ENCODE peak calls at places on chromosomes 13 and 19, in five cellular contexts. One of them, this sample, is unnamed.

GRCh38 chr13:43303040-43303729 is 279.8 kb downstream of the DNAJC15 start:
- DNase-seq in HepG2: peak
- DNase-seq in SK-N-SH: peak
- DNase-seq in ovary: peak
- DNase-seq in K562: no peak
- DNase-seq in this sample: peak

GRCh38 chr13:24618219-24618955 is 61.8 kb upstream of the ATP12A start:
- DNase-seq in HepG2: no peak
- DNase-seq in SK-N-SH: no peak
- DNase-seq in ovary: no peak
- DNase-seq in K562: no peak
- DNase-seq in this sample: peak

GRCh38 chr13:111620586-111620985 is 300.1 kb downstream of the TEX29 start:
- DNase-seq in HepG2: no peak
- DNase-seq in SK-N-SH: no peak
- DNase-seq in ovary: no peak
- DNase-seq in K562: no peak
- DNase-seq in this sample: no peak

GRCh38 chr13:56356690-56357089 is 784.0 kb upstream of the PRR20A start:
- DNase-seq in HepG2: no peak
- DNase-seq in SK-N-SH: no peak
- DNase-seq in ovary: no peak
- DNase-seq in K562: no peak
- DNase-seq in this sample: no peak

GRCh38 chr19:30344446-30345425 is 27.4 kb upstream of the ZNF536 start:
- DNase-seq in HepG2: no peak
- DNase-seq in SK-N-SH: no peak
- DNase-seq in ovary: no peak
- DNase-seq in K562: no peak
- DNase-seq in this sample: no peak

GRCh38 chr13:113636266-113636963 is 21.6 kb downstream of the ATP4B start:
- DNase-seq in HepG2: no peak
- DNase-seq in SK-N-SH: no peak
- DNase-seq in ovary: peak
- DNase-seq in K562: no peak
- DNase-seq in this sample: no peak

GRCh38 chr13:112879283-112879833 is 89.7 kb upstream of the MCF2L start:
- DNase-seq in HepG2: no peak
- DNase-seq in SK-N-SH: no peak
- DNase-seq in ovary: no peak
- DNase-seq in K562: no peak
- DNase-seq in this sample: no peak

GRCh38 chr13:110759710-110760109 is 46.2 kb downstream of the ING1 start:
- DNase-seq in HepG2: no peak
- DNase-seq in SK-N-SH: no peak
- DNase-seq in ovary: no peak
- DNase-seq in K562: no peak
- DNase-seq in this sample: no peak

GRCh38 chr19:43797118-43797517 is 5.1 kb downstream of the LYPD5 start:
- DNase-seq in HepG2: no peak
- DNase-seq in SK-N-SH: no peak
- DNase-seq in ovary: no peak
- DNase-seq in K562: no peak
- DNase-seq in this sample: no peak

GRCh38 chr19:29812881-29813275 is 1.1 kb downstream of the CCNE1 start:
- DNase-seq in HepG2: no peak
- DNase-seq in SK-N-SH: no peak
- DNase-seq in ovary: no peak
- DNase-seq in K562: no peak
- DNase-seq in this sample: no peak

GRCh38 chr19:32691952-32692726 is 518 bp downstream of the NUDT19 start:
- DNase-seq in HepG2: no peak
- DNase-seq in SK-N-SH: peak
- DNase-seq in ovary: peak
- DNase-seq in K562: peak
- DNase-seq in this sample: peak

GRCh38 chr19:4182082-4182926 is at the start of the genes ANKRD24 and SIRT6:
- DNase-seq in HepG2: peak
- DNase-seq in SK-N-SH: peak
- DNase-seq in ovary: peak
- DNase-seq in K562: peak
- DNase-seq in this sample: peak

GRCh38 chr19:43957891-43958290 is 6.9 kb downstream of the ZNF221 start:
- DNase-seq in HepG2: peak
- DNase-seq in SK-N-SH: no peak
- DNase-seq in ovary: no peak
- DNase-seq in K562: no peak
- DNase-seq in this sample: no peak

GRCh38 chr13:40878823-40879222 is 89.4 kb downstream of the SLC25A15 start:
- DNase-seq in HepG2: no peak
- DNase-seq in SK-N-SH: no peak
- DNase-seq in ovary: no peak
- DNase-seq in K562: no peak
- DNase-seq in this sample: no peak

GRCh38 chr19:15251010-15251748 is 18.9 kb upstream of the EPHX3 start:
- DNase-seq in HepG2: no peak
- DNase-seq in SK-N-SH: no peak
- DNase-seq in ovary: no peak
- DNase-seq in K562: no peak
- DNase-seq in this sample: no peak

GRCh38 chr13:110910013-110910890 is 4.6 kb downstream of the ANKRD10 start:
- DNase-seq in HepG2: no peak
- DNase-seq in SK-N-SH: no peak
- DNase-seq in ovary: no peak
- DNase-seq in K562: no peak
- DNase-seq in this sample: no peak

GRCh38 chr19:2805261-2805900 is 14.3 kb upstream of the ZNF554 start:
- DNase-seq in HepG2: no peak
- DNase-seq in SK-N-SH: no peak
- DNase-seq in ovary: no peak
- DNase-seq in K562: no peak
- DNase-seq in this sample: no peak

GRCh38 chr19:15173746-15174404 is 26.9 kb downstream of the NOTCH3 start:
- DNase-seq in HepG2: peak
- DNase-seq in SK-N-SH: no peak
- DNase-seq in ovary: no peak
- DNase-seq in K562: no peak
- DNase-seq in this sample: no peak

GRCh38 chr19:32047788-32048187 is 297.6 kb upstream of the ZNF507 start:
- DNase-seq in HepG2: no peak
- DNase-seq in SK-N-SH: no peak
- DNase-seq in ovary: no peak
- DNase-seq in K562: no peak
- DNase-seq in this sample: no peak

GRCh38 chr19:54136864-54137113 is 773 bp upstream of the CNOT3 start:
- DNase-seq in HepG2: no peak
- DNase-seq in SK-N-SH: no peak
- DNase-seq in ovary: no peak
- DNase-seq in K562: no peak
- DNase-seq in this sample: no peak

GRCh38 chr19:54136086-54136863 is 1.3 kb upstream of the CNOT3 start:
- DNase-seq in HepG2: no peak
- DNase-seq in SK-N-SH: peak
- DNase-seq in ovary: no peak
- DNase-seq in K562: peak
- DNase-seq in this sample: no peak

GRCh38 chr19:54138777-54139256 is 1.3 kb downstream of the CNOT3 start:
- DNase-seq in HepG2: no peak
- DNase-seq in SK-N-SH: no peak
- DNase-seq in ovary: no peak
- DNase-seq in K562: no peak
- DNase-seq in this sample: no peak

GRCh38 chr19:54137913-54138776 is 583 bp downstream of the CNOT3 start:
- DNase-seq in HepG2: no peak
- DNase-seq in SK-N-SH: peak
- DNase-seq in ovary: peak
- DNase-seq in K562: peak
- DNase-seq in this sample: no peak

DNA sequence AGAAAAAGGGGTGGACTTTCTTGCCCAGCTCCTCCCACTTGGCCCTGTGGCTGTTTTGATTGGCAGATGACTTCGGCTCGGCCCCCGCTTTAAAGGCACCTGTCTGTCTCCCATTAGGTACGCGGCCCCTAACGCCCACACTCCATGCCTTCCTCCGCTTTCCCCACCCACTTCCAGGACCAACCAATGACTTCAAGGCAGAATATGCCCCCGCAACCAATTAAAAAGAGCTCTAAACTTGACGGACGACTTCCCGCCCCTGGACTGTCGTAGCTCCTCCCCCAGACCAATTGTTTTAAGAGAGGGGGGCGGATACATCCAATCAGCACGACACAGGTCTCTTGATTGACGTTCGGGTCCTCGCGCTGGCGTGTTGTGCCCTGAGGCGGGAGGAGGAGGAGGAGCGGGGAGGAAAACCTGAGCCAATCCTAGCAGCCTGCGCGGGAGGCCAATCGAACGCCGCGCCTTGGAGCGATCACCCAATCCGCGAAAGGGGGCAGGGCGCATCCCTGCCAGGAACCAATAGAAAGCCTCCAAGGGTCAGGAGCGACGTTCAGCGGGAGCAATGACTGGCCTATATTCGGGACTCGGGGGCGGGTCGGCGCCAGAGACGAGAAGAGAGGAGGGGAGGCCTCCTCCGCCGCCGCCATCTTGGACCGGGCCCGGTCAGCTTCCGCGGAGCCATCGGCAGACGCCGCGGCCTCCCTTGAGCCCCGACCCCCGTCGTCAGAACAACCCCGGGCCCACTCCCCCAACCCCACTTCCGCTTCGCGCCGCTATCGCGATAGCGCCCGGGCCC is at the start of gene CNOT3:
- DNase-seq in HepG2: peak
- DNase-seq in SK-N-SH: peak
- DNase-seq in ovary: peak
- DNase-seq in K562: peak
- DNase-seq in this sample: peak
- TF ChIP-seq EP300 in HepG2: no peak
- TF ChIP-seq EP300 in SK-N-SH: peak
- TF ChIP-seq EP300 in ovary: peak
- TF ChIP-seq EP300 in K562: no peak
- TF ChIP-seq EP300 in this sample: no peak

GRCh38 chr13:100674848-100675659 is 459 bp upstream of the TMTC4 start:
- DNase-seq in HepG2: peak
- DNase-seq in SK-N-SH: peak
- DNase-seq in ovary: peak
- DNase-seq in K562: peak
- DNase-seq in this sample: peak

GRCh38 chr13:100673376-100673830 is 1.2 kb downstream of the TMTC4 start:
- DNase-seq in HepG2: no peak
- DNase-seq in SK-N-SH: peak
- DNase-seq in ovary: peak
- DNase-seq in K562: no peak
- DNase-seq in this sample: no peak

GRCh38 chr13:100675660-100676129 is 1.1 kb upstream of the TMTC4 start:
- DNase-seq in HepG2: no peak
- DNase-seq in SK-N-SH: no peak
- DNase-seq in ovary: no peak
- DNase-seq in K562: no peak
- DNase-seq in this sample: no peak

GRCh38 chr13:100674363-100674847 is at the start of gene TMTC4:
- DNase-seq in HepG2: peak
- DNase-seq in SK-N-SH: peak
- DNase-seq in ovary: no peak
- DNase-seq in K562: peak
- DNase-seq in this sample: no peak

DNA sequence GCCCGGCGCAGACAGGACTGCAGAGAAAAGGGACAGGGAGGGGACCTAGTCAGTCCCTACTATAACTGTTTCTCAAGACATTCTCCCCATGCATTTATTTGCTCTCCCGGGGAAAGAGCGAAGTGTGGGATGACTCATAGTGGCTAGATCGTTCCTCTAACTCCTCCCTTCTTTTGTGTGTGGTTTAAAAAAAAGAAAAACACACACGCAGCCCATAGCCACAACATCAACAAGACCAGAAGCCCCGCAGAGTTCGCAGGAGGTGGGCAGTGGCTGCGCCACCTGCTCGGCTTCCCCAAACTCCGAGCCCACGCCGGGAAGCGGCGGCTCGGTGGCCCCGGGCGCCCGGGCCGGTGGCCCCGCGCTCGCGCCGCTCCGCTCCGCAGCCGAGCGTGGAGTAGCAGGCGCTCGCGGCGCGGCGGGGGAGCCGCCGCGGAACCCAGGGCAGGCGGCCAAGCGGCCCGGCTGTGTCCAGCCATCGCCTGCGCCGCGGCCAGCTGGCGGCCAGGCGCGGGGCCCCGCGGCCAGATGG is 698 bp downstream of the TMTC4 start:
- DNase-seq in HepG2: peak
- DNase-seq in SK-N-SH: no peak
- DNase-seq in ovary: peak
- DNase-seq in K562: peak
- DNase-seq in this sample: peak
- H3K27ac ChIP-seq in HepG2: peak
- H3K27ac ChIP-seq in SK-N-SH: peak
- H3K27ac ChIP-seq in ovary: peak
- H3K27ac ChIP-seq in K562: peak
- H3K27ac ChIP-seq in this sample: peak

GRCh38 chr19:12793290-12794195 is 2.3 kb downstream of the JUNB start:
- DNase-seq in HepG2: peak
- DNase-seq in SK-N-SH: peak
- DNase-seq in ovary: peak
- DNase-seq in K562: peak
- DNase-seq in this sample: peak
- TF ChIP-seq EP300 in HepG2: no peak
- TF ChIP-seq EP300 in SK-N-SH: peak
- TF ChIP-seq EP300 in ovary: peak
- TF ChIP-seq EP300 in K562: peak
- TF ChIP-seq EP300 in this sample: peak

GRCh38 chr13:69595181-69595580 is 512.4 kb upstream of the ATXN8OS start:
- DNase-seq in HepG2: no peak
- DNase-seq in SK-N-SH: no peak
- DNase-seq in ovary: no peak
- DNase-seq in K562: no peak
- DNase-seq in this sample: no peak

GRCh38 chr13:69600811-69601210 is 506.8 kb upstream of the ATXN8OS start:
- DNase-seq in HepG2: no peak
- DNase-seq in SK-N-SH: no peak
- DNase-seq in ovary: no peak
- DNase-seq in K562: no peak
- DNase-seq in this sample: no peak

GRCh38 chr13:69601661-69602060 is 506.0 kb upstream of the ATXN8OS start:
- DNase-seq in HepG2: no peak
- DNase-seq in SK-N-SH: no peak
- DNase-seq in ovary: no peak
- DNase-seq in K562: no peak
- DNase-seq in this sample: no peak

GRCh38 chr13:69591437-69591836 is 516.2 kb upstream of the ATXN8OS start:
- DNase-seq in HepG2: no peak
- DNase-seq in SK-N-SH: no peak
- DNase-seq in ovary: no peak
- DNase-seq in K562: no peak
- DNase-seq in this sample: no peak

DNA sequence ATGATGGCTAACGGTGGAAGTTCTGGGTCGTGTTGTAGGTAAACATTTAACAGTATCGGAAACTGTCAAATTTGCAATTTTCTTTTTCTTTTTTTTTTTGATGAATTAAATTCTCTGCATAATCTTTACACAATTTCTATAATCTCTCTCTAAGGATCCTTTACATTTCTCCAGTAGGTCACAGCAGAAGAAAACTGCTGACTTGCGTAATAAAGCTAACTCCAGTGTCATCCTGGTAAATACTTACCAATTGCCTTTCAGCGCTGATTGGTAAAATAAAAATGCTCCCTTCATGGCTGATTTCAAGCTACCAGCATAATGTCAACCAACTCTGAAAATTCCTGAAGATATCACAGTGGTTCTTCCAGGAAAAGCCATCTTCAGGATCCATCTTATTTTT is 510.5 kb upstream of the ATXN8OS start:
- DNase-seq in HepG2: no peak
- DNase-seq in SK-N-SH: no peak
- DNase-seq in ovary: no peak
- DNase-seq in K562: no peak
- DNase-seq in this sample: no peak
- H3K27ac ChIP-seq in HepG2: no peak
- H3K27ac ChIP-seq in SK-N-SH: no peak
- H3K27ac ChIP-seq in ovary: no peak
- H3K27ac ChIP-seq in K562: no peak
- H3K27ac ChIP-seq in this sample: no peak